ENCODE peak calls at places on chromosomes 11 and 22, in five cellular contexts. W is NCI-H1417, D is lower lobe of right lung, L is pancreas, J is myocyte. S is an unnamed sample.

GRCh38 chr11:19929147-19929546 is 216.5 kb downstream of the NAV2 start:
- DNase-seq in W (no peak), D (no peak), L (no peak), J (no peak), S (no peak)

GRCh38 chr11:5679811-5680210 is 5.1 kb downstream of the TRIM5 start:
- DNase-seq in W (no peak), D (no peak), L (no peak), J (peak), S (no peak)

GRCh38 chr11:42593426-42593825 is 718.4 kb upstream of the API5 start:
- DNase-seq in W (no peak), D (no peak), L (no peak), J (no peak), S (no peak)

GRCh38 chr11:42595856-42596255 is 715.9 kb upstream of the API5 start:
- DNase-seq in W (no peak), D (no peak), L (no peak), J (no peak), S (no peak)

GRCh38 chr11:8384199-8384821 is 120.6 kb upstream of the LMO1 start:
- DNase-seq in W (peak), D (peak), L (peak), J (peak), S (peak)

GRCh38 chr11:37141707-37142106 is 543.7 kb upstream of the RAG2 start:
- DNase-seq in W (no peak), D (no peak), L (no peak), J (no peak), S (no peak)

GRCh38 chr22:50621491-50621880 is 6.5 kb downstream of the ARSA start:
- DNase-seq in W (no peak), D (no peak), L (no peak), J (peak), S (peak)

GRCh38 chr11:123601737-123602136 is 52.7 kb downstream of the SCN3B start:
- DNase-seq in W (no peak), D (no peak), L (no peak), J (peak), S (no peak)

GRCh38 chr11:117713676-117714075 is 83.3 kb downstream of the DSCAML1 start:
- DNase-seq in W (peak), D (no peak), L (no peak), J (no peak), S (no peak)

GRCh38 chr11:62157603-62158002 is 32.4 kb upstream of the SCGB1D1 start:
- DNase-seq in W (no peak), D (no peak), L (no peak), J (no peak), S (no peak)

GRCh38 chr11:35287491-35287890 is 131.9 kb downstream of the SLC1A2 start:
- DNase-seq in W (no peak), D (no peak), L (no peak), J (no peak), S (no peak)

GRCh38 chr11:35682230-35683195 is 19.9 kb downstream of the TRIM44 start:
- DNase-seq in W (peak), D (no peak), L (no peak), J (peak), S (peak)

GRCh38 chr11:32439488-32440210 is 4.3 kb upstream of the WT1 start:
- DNase-seq in W (no peak), D (no peak), L (no peak), J (no peak), S (peak)

GRCh38 chr11:102471474-102471873 is 18.9 kb upstream of the TMEM123 start:
- DNase-seq in W (no peak), D (no peak), L (no peak), J (no peak), S (no peak)

GRCh38 chr11:48101044-48101733 is 115.4 kb upstream of the OR4B1 start:
- DNase-seq in W (no peak), D (no peak), L (no peak), J (no peak), S (no peak)

GRCh38 chr11:69832561-69833413 is 13.6 kb upstream of the FGF3 start:
- DNase-seq in W (no peak), D (no peak), L (no peak), J (no peak), S (no peak)

GRCh38 chr22:48226026-48227013 is 1463.9 kb downstream of the TBC1D22A start:
- DNase-seq in W (no peak), D (no peak), L (no peak), J (no peak), S (no peak)

GRCh38 chr11:132402056-132402684 is 1031.8 kb downstream of the NTM start:
- DNase-seq in W (peak), D (no peak), L (no peak), J (peak), S (peak)

GRCh38 chr22:40055143-40055926 is 60.6 kb downstream of the FAM83F start:
- DNase-seq in W (no peak), D (no peak), L (no peak), J (no peak), S (no peak)

GRCh38 chr11:1200611-1201191 is 22.2 kb upstream of the MUC5B start:
- DNase-seq in W (no peak), D (peak), L (no peak), J (no peak), S (no peak)

GRCh38 chr11:1870721-1871466 is 18.0 kb downstream of the LSP1 start:
- DNase-seq in W (no peak), D (peak), L (peak), J (peak), S (peak)

GRCh38 chr22:31075961-31076360 is 5.2 kb upstream of the SMTN start:
- DNase-seq in W (no peak), D (peak), L (peak), J (peak), S (no peak)

GRCh38 chr22:44697423-44698179 is 4.4 kb upstream of the PRR5 start:
- DNase-seq in W (peak), D (peak), L (peak), J (peak), S (peak)

GRCh38 chr11:4664791-4665190 is 21.0 kb downstream of the OR51E1 start:
- DNase-seq in W (no peak), D (no peak), L (no peak), J (no peak), S (no peak)

GRCh38 chr11:34345012-34345804 is 12.6 kb downstream of the ABTB2 start:
- DNase-seq in W (no peak), D (no peak), L (peak), J (peak), S (peak)

GRCh38 chr11:59556883-59557205 is 45.5 kb downstream of the OR4D9 start:
- DNase-seq in W (no peak), D (no peak), L (no peak), J (no peak), S (peak)

GRCh38 chr22:38758276-38758945 is 2.6 kb upstream of the SUN2 start:
- DNase-seq in W (no peak), D (no peak), L (no peak), J (peak), S (no peak)

GRCh38 chr11:9901931-9902330 is 238.1 kb downstream of the SWAP70 start:
- DNase-seq in W (no peak), D (no peak), L (no peak), J (no peak), S (no peak)

GRCh38 chr11:36702330-36703054 is 104.5 kb upstream of the RAG2 start:
- DNase-seq in W (peak), D (no peak), L (peak), J (peak), S (peak)

GRCh38 chr22:19912236-19912999 is 29.2 kb upstream of the COMT start:
- DNase-seq in W (no peak), D (no peak), L (no peak), J (peak), S (peak)

GRCh38 chr22:41596776-41597634 is 7.4 kb upstream of the PMM1 start:
- DNase-seq in W (peak), D (peak), L (peak), J (peak), S (peak)

GRCh38 chr11:75269896-75270295 is 29.3 kb downstream of the TPBGL start:
- DNase-seq in W (no peak), D (no peak), L (no peak), J (no peak), S (no peak)

GRCh38 chr11:31943056-31943780 is 132.1 kb upstream of the PAX6 start:
- DNase-seq in W (peak), D (no peak), L (no peak), J (no peak), S (no peak)

GRCh38 chr11:124898711-124899110 is 1.0 kb upstream of the ROBO4 start:
- DNase-seq in W (no peak), D (no peak), L (no peak), J (peak), S (peak)

GRCh38 chr11:128610765-128611617 is 23.6 kb upstream of the ETS1 start:
- DNase-seq in W (no peak), D (no peak), L (no peak), J (no peak), S (no peak)

GRCh38 chr22:29138556-29138955 is 65.7 kb downstream of the KREMEN1 start:
- DNase-seq in W (no peak), D (no peak), L (no peak), J (no peak), S (no peak)

S was measured in SJCRH30.